ENCODE peak calls at places on chromosomes 1 and 21, in four cellular contexts. T is activated naive CD4-positive, alpha-beta T cell; Z is non-pigmented ciliary epithelial cell; M is adipocyte. H is an unnamed sample.

GRCh38 chr1:234776256-234776874 is 166.4 kb upstream of the IRF2BP2 start:
- DNase-seq in M (no peak), T (no peak), Z (no peak), H (no peak)

GRCh38 chr1:209648366-209648765 is 3.9 kb downstream of the LAMB3 start:
- DNase-seq in Z (no peak), T (no peak), M (no peak), H (no peak)

GRCh38 chr1:40699787-40700186 is 8.3 kb downstream of the NFYC start:
- DNase-seq in M (no peak), Z (no peak), T (no peak), H (no peak)

GRCh38 chr21:35529141-35529863 is 480.2 kb upstream of the RUNX1 start:
- DNase-seq in T (no peak), Z (no peak), M (peak), H (peak)

GRCh38 chr1:243944429-243945160 is 94.6 kb upstream of the AKT3 start:
- DNase-seq in M (peak), Z (no peak), T (no peak), H (peak)

GRCh38 chr21:44084496-44085241 is 22.5 kb upstream of the PWP2 start:
- DNase-seq in T (no peak), M (no peak), Z (no peak), H (no peak)

GRCh38 chr1:209106237-209106741 is 477.2 kb upstream of the CAMK1G start:
- DNase-seq in T (no peak), Z (peak), M (peak), H (peak)

GRCh38 chr1:31296486-31297272 is at the start of the genes SNRNP40 and ZCCHC17:
- DNase-seq in M (peak), T (peak), Z (peak), H (peak)

GRCh38 chr1:108050911-108051624 is 86.1 kb upstream of the VAV3 start:
- DNase-seq in Z (no peak), T (no peak), M (no peak), H (no peak)

GRCh38 chr1:162823231-162823630 is 32.7 kb downstream of the HSD17B7 start:
- DNase-seq in Z (no peak), M (no peak), T (no peak), H (no peak)

GRCh38 chr1:225554216-225554812 is 98.6 kb downstream of the ENAH start:
- DNase-seq in Z (no peak), T (no peak), M (peak), H (peak)

GRCh38 chr1:15400627-15401026 is 9.1 kb upstream of the EFHD2 start:
- DNase-seq in T (no peak), Z (no peak), M (no peak), H (no peak)

GRCh38 chr1:119647228-119647733 is 785 bp downstream of the ZNF697 start:
- DNase-seq in Z (no peak), T (no peak), M (peak), H (no peak)

GRCh38 chr21:34884346-34884929 is 164.7 kb downstream of the RUNX1 start:
- DNase-seq in M (peak), Z (no peak), T (no peak), H (no peak)

GRCh38 chr1:117656202-117656641 is 50.4 kb downstream of the TENT5C start:
- DNase-seq in Z (no peak), M (no peak), T (peak), H (no peak)

GRCh38 chr1:44723496-44724407 is 7.2 kb downstream of the RNU5D-1 start:
- DNase-seq in T (no peak), Z (no peak), M (no peak), H (no peak)

GRCh38 chr1:51427438-51427837 is 91.6 kb downstream of the EPS15 start:
- DNase-seq in T (no peak), M (no peak), Z (no peak), H (no peak)

GRCh38 chr1:56806804-56807203 is 12.4 kb downstream of the FYB2 start:
- DNase-seq in Z (no peak), T (no peak), M (no peak), H (no peak)

GRCh38 chr1:1956101-1956500 is 37.0 kb upstream of the TMEM52 start:
- DNase-seq in M (no peak), Z (no peak), T (no peak), H (no peak)

GRCh38 chr1:53552146-53552940 is 93.1 kb downstream of the DMRTB1 start:
- DNase-seq in T (no peak), Z (no peak), M (no peak), H (no peak)

GRCh38 chr1:119275145-119275929 is 93.2 kb upstream of the HAO2 start:
- DNase-seq in M (peak), Z (peak), T (no peak), H (peak)

GRCh38 chr21:16509466-16509865 is 779.7 kb downstream of the USP25 start:
- DNase-seq in T (no peak), M (peak), Z (no peak), H (peak)

GRCh38 chr21:44087426-44088400 is 19.5 kb upstream of the PWP2 start:
- DNase-seq in M (no peak), T (no peak), Z (no peak), H (no peak)

GRCh38 chr1:157678721-157679120 is 21.8 kb downstream of the FCRL3 start:
- DNase-seq in T (no peak), M (no peak), Z (no peak), H (no peak)

GRCh38 chr1:97668945-97669344 is 251.9 kb downstream of the DPYD start:
- DNase-seq in Z (peak), M (peak), T (no peak), H (peak)

GRCh38 chr1:40985875-40986274 is 6.4 kb downstream of the CTPS1 start:
- DNase-seq in Z (no peak), T (no peak), M (no peak), H (no peak)

GRCh38 chr1:222924140-222924706 is 109.4 kb downstream of the DISP1 start:
- DNase-seq in Z (no peak), M (no peak), T (no peak), H (peak)

GRCh38 chr1:10324627-10325026 is 74.2 kb upstream of the PGD start:
- DNase-seq in T (no peak), Z (no peak), M (no peak), H (no peak)

GRCh38 chr1:42456754-42457089 is 379 bp downstream of the PPCS start:
- DNase-seq in M (peak), Z (peak), T (no peak), H (peak)

GRCh38 chr1:41331546-41331917 is 29.7 kb upstream of the FOXO6 start:
- DNase-seq in Z (no peak), M (no peak), T (no peak), H (no peak)

GRCh38 chr1:33902486-33903209 is 38.8 kb downstream of the HMGB4 start:
- DNase-seq in M (no peak), Z (no peak), T (no peak), H (peak)

GRCh38 chr1:247407978-247408560 is 7.9 kb upstream of the NLRP3 start:
- DNase-seq in Z (no peak), M (no peak), T (no peak), H (no peak)

GRCh38 chr1:97094257-97094972 is 372.8 kb downstream of the PTBP2 start:
- DNase-seq in M (peak), Z (peak), T (no peak), H (peak)

GRCh38 chr1:200866521-200866920 is 6.3 kb upstream of the GPR25 start:
- DNase-seq in M (no peak), T (no peak), Z (no peak), H (no peak)

GRCh38 chr1:3471356-3472087 is 17.1 kb downstream of the ARHGEF16 start:
- DNase-seq in T (no peak), Z (no peak), M (peak), H (peak)

GRCh38 chr1:29624320-29624719 is 388.0 kb downstream of the PTPRU start:
- DNase-seq in T (no peak), Z (no peak), M (no peak), H (no peak)

GRCh38 chr21:39374046-39374445 is 25.2 kb upstream of the HMGN1 start:
- DNase-seq in Z (no peak), T (no peak), M (no peak), H (no peak)

GRCh38 chr21:27382404-27382803 is 415.5 kb upstream of the ADAMTS5 start:
- DNase-seq in Z (no peak), T (no peak), M (no peak), H (no peak)

GRCh38 chr1:236524142-236524891 is 535 bp downstream of the LGALS8 start:
- DNase-seq in T (no peak), Z (no peak), M (peak), H (peak)

GRCh38 chr1:116498789-116499628 is 71.8 kb downstream of the CD58 start:
- DNase-seq in M (peak), Z (no peak), T (no peak), H (peak)

H was measured in fibroblast of the aortic adventitia.